ENCODE peak calls at places on chromosomes 13 and 19, in nine cellular contexts. V, Z, T, G, E, A, I, K and D are unnamed samples.
A peak's percentile ranks its signal among the peaks of the same experiment; 100 is the strongest.

GRCh38 chr19:13077233-13077632 is 25.4 kb downstream of the LYL1 start:
- DNase-seq in K (no peak), A (no peak), V (no peak), Z (no peak), E (no peak), G (no peak), T (no peak), I (no peak), D (no peak)

GRCh38 chr13:44870456-44870929 is 118.8 kb downstream of the NUFIP1 start:
- DNase-seq in A (no peak), Z (no peak), E (peak; percentile 75), I (peak; percentile 63), G (no peak), K (no peak), V (no peak), T (peak; percentile 32), D (no peak)

GRCh38 chr19:41957838-41958366 is 1.2 kb downstream of the RABAC1 start:
- DNase-seq in E (peak; percentile 48), K (peak; percentile 80), G (peak; percentile 74), I (peak; percentile 87), Z (peak; percentile 81), T (peak; percentile 63), A (peak; percentile 79), V (peak; percentile 67), D (peak; percentile 33)

GRCh38 chr19:19098703-19099632 is 35.2 kb downstream of the SLC25A42 start:
- DNase-seq in T (peak; percentile 39), V (no peak), Z (no peak), A (no peak), K (no peak), E (no peak), I (no peak), G (no peak), D (no peak)

GRCh38 chr19:33302974-33303790 is 848 bp upstream of the CEBPA start:
- DNase-seq in V (no peak), G (peak; percentile 74), E (peak; percentile 57), Z (peak; percentile 57), A (no peak), I (no peak), T (no peak), K (peak; percentile 45), D (peak; percentile 14)

GRCh38 chr19:43318203-43318602 is 35.3 kb upstream of the CD177 start:
- DNase-seq in I (no peak), T (no peak), Z (no peak), A (no peak), E (no peak), K (no peak), G (no peak), V (no peak), D (no peak)

GRCh38 chr19:33387351-33388230 is 14.1 kb downstream of the CEBPG start:
- DNase-seq in E (peak; percentile 12), V (peak; percentile 13), G (no peak), T (no peak), K (no peak), I (no peak), A (no peak), Z (no peak), D (no peak)

GRCh38 chr19:3471954-3472655 is 8.2 kb downstream of the SMIM24 start:
- DNase-seq in K (peak; percentile 39), V (peak; percentile 60), T (peak; percentile 34), G (peak; percentile 50), A (no peak), Z (no peak), I (no peak), E (peak; percentile 44), D (no peak)

GRCh38 chr19:2770055-2771013 is 12.7 kb downstream of the SGTA start:
- DNase-seq in I (peak; percentile 39), K (no peak), V (no peak), A (no peak), Z (peak; percentile 29), E (peak; percentile 65), T (peak; percentile 84), G (no peak), D (no peak)

GRCh38 chr19:52600639-52601024 is 30.5 kb downstream of the ZNF701 start:
- DNase-seq in I (peak; percentile 76), A (no peak), E (no peak), T (no peak), V (no peak), Z (no peak), G (no peak), K (peak; percentile 35), D (no peak)

GRCh38 chr13:97883356-97883755 is 70.1 kb upstream of the IPO5 start:
- DNase-seq in I (no peak), Z (peak; percentile 53), K (no peak), T (no peak), E (no peak), V (no peak), A (no peak), G (no peak), D (no peak)

GRCh38 chr13:46893820-46894533 is 2.9 kb downstream of the HTR2A start:
- DNase-seq in T (peak; percentile 44), G (peak; percentile 76), A (peak; percentile 85), K (peak; percentile 69), I (peak; percentile 68), V (peak; percentile 70), Z (peak; percentile 36), E (peak; percentile 58), D (peak; percentile 43)

GRCh38 chr19:1312732-1313694 is 27.3 kb downstream of the EFNA2 start:
- DNase-seq in A (no peak), Z (peak; percentile 77), I (peak; percentile 61), K (no peak), V (no peak), G (peak; percentile 56), T (no peak), E (no peak), D (no peak)

GRCh38 chr19:19368087-19368486 is 37.4 kb upstream of the GATAD2A start:
- DNase-seq in I (no peak), T (no peak), K (no peak), Z (no peak), A (no peak), V (no peak), G (no peak), E (no peak), D (no peak)

GRCh38 chr13:99657848-99658265 is 156.6 kb downstream of the TM9SF2 start:
- DNase-seq in K (no peak), T (peak; percentile 21), V (no peak), I (peak; percentile 18), G (no peak), E (peak; percentile 31), Z (peak; percentile 46), A (peak; percentile 69), D (peak; percentile 11)

GRCh38 chr19:9348671-9349070 is 14.1 kb upstream of the ZNF177 start:
- DNase-seq in T (no peak), A (no peak), I (no peak), V (no peak), K (no peak), Z (no peak), G (no peak), E (no peak), D (no peak)
- H3K9me3 ChIP-seq in T (peaks cover 100% of the 10 kb centered on the region), A (peaks cover 80% of the 10 kb centered on the region), I (peaks cover 9% of the 10 kb centered on the region), V (peaks cover 80% of the 10 kb centered on the region), K (peaks cover 12% of the 10 kb centered on the region), Z (no peaks in the 10 kb centered on the region), G (peaks cover 4% of the 10 kb centered on the region), E (peaks cover 100% of the 10 kb centered on the region), D (peaks cover 95% of the 10 kb centered on the region)

GRCh38 chr19:44973982-44974735 is 19.0 kb downstream of the CLPTM1 start:
- DNase-seq in E (no peak), I (no peak), K (no peak), Z (no peak), V (no peak), G (no peak), T (no peak), A (no peak), D (no peak)

GRCh38 chr19:44968118-44968517 is 12.9 kb downstream of the CLPTM1 start:
- DNase-seq in G (no peak), V (no peak), E (no peak), T (no peak), I (no peak), A (no peak), Z (no peak), K (no peak), D (no peak)

GRCh38 chr19:44969437-44969836 is 14.3 kb downstream of the CLPTM1 start:
- DNase-seq in V (no peak), E (no peak), K (no peak), G (no peak), A (no peak), T (no peak), Z (no peak), I (no peak), D (no peak)

GRCh38 chr19:44972802-44973201 is 17.6 kb downstream of the CLPTM1 start:
- DNase-seq in Z (no peak), K (no peak), V (no peak), E (no peak), I (no peak), G (no peak), T (no peak), A (no peak), D (no peak)

GRCh38 chr19:44968670-44969069 is 13.5 kb downstream of the CLPTM1 start:
- DNase-seq in G (no peak), I (no peak), Z (no peak), T (no peak), E (no peak), K (no peak), A (no peak), V (no peak), D (no peak)
- H3K36me3 ChIP-seq in G (peaks cover 21% of the 10 kb centered on the region), I (peaks cover 14% of the 10 kb centered on the region), Z (peaks cover 6% of the 10 kb centered on the region), T (no peaks in the 10 kb centered on the region), E (peaks cover 68% of the 10 kb centered on the region), K (peaks cover 78% of the 10 kb centered on the region), A (peaks cover 28% of the 10 kb centered on the region), V (peaks cover 51% of the 10 kb centered on the region), D (peaks cover 43% of the 10 kb centered on the region)

DNA sequence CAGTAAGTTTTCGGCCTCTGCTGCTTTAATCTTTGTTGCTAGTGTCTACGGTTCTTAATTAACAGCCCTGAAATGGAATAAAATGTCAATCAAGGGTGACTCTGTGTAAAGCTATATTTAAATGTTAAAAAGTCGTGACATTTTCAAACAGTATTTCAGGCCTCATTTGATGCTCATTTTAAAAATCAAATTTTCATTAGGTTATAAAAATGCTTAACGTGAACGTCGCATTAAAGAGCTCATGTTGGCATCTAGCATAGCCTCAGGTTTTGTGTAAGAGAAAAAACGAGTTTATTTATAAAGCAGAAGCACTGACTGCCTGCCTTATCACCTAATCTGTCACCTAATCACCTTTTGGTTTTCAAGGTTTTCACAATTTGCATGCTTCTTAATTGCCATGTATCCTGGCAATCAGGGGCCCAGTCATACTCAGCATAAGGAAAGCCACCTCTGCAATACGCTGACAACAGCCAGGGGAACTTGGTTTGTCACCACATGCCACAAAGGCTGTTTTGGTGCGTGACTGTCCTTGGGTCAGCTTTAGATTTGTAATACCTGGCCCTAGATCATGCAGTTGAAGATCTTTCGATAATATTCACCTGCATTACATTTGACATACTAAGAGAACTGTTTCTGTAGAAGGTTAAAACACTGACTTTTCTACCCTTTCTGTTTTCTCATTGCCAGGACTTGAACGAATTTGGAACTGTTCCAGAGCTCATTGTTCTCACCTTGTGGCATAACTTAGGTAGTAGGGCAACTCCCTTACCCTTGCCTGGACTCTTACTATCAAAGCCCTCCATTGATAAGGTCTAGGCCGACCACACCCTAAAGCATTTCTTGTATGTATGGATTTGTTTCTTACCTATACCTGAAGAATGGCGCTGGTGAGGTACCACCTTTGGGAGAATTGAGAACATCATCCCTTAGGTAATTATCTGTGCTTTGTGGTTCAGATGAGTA is 112.5 kb downstream of the TEX26 start:
- DNase-seq in V (no peak), G (no peak), K (no peak), A (no peak), T (no peak), I (peak; percentile 44), E (no peak), Z (no peak), D (peak; percentile 50)
- H3K4me3 ChIP-seq in V (no peak overlapping the region), G (no peak overlapping the region), K (no peak overlapping the region), A (no peak overlapping the region), T (no peak overlapping the region), I (no peak overlapping the region), E (no peak overlapping the region), Z (no peak overlapping the region), D (peak overlapping the region; percentile 48)

GRCh38 chr19:6971366-6971765 is 49.9 kb downstream of the MBD3L2B start:
- DNase-seq in V (no peak), G (no peak), A (no peak), Z (peak; percentile 3), I (no peak), E (no peak), K (no peak), T (no peak), D (no peak)
- H3K9me3 ChIP-seq in V (no peaks in the 10 kb centered on the region), G (no peaks in the 10 kb centered on the region), A (no peaks in the 10 kb centered on the region), Z (no peaks in the 10 kb centered on the region), I (no peaks in the 10 kb centered on the region), E (no peaks in the 10 kb centered on the region), K (peaks cover 14% of the 10 kb centered on the region), T (no peaks in the 10 kb centered on the region), D (no peaks in the 10 kb centered on the region)